ENCODE peak calls at places on chromosomes 6 and 20, in five cellular contexts. G is anterior cingulate cortex, H is activated T-cell treated with anti-CD3 and anti-CD28 coated beads for 1 hour, T is choroid plexus epithelial cell, D is BJ. Q is an unnamed sample.

GRCh38 chr6:111276335-111276734 is 189.0 kb downstream of the SLC16A10 start:
- DNase-seq in G (no peak), H (no peak), T (peak), D (no peak), Q (no peak)

GRCh38 chr20:62775206-62775605 is 21.1 kb upstream of the MRGBP start:
- DNase-seq in G (no peak), H (no peak), T (no peak), D (no peak), Q (no peak)

GRCh38 chr20:18857640-18858039 is 44.1 kb downstream of the SCP2D1 start:
- DNase-seq in G (no peak), H (no peak), T (no peak), D (no peak), Q (peak)

GRCh38 chr6:150652848-150653613 is 53.3 kb downstream of the PLEKHG1 start:
- DNase-seq in G (no peak), H (no peak), T (peak), D (no peak), Q (no peak)

GRCh38 chr6:129140571-129140970 is 257.6 kb downstream of the LAMA2 start:
- DNase-seq in G (no peak), H (no peak), T (peak), D (no peak), Q (no peak)

GRCh38 chr6:148523551-148523950 is 180.9 kb downstream of the SASH1 start:
- DNase-seq in G (no peak), H (no peak), T (no peak), D (no peak), Q (no peak)

GRCh38 chr6:109019911-109020310 is 74.7 kb downstream of the SESN1 start:
- DNase-seq in G (no peak), H (no peak), T (no peak), D (no peak), Q (no peak)

GRCh38 chr20:49674383-49675352 is 39.0 kb downstream of the B4GALT5 start:
- DNase-seq in G (no peak), H (no peak), T (no peak), D (no peak), Q (peak)

GRCh38 chr6:57262491-57262890 is 40.4 kb upstream of the RAB23 start:
- DNase-seq in G (peak), H (no peak), T (peak), D (no peak), Q (no peak)

GRCh38 chr6:105804000-105804399 is 282.1 kb upstream of the PRDM1 start:
- DNase-seq in G (no peak), H (no peak), T (no peak), D (no peak), Q (no peak)

GRCh38 chr6:166553563-166554271 is 32.8 kb downstream of the RAMACL start:
- DNase-seq in G (peak), H (no peak), T (peak), D (peak), Q (peak)

GRCh38 chr20:47296950-47297349 is 59.5 kb downstream of the ZMYND8 start:
- DNase-seq in G (peak), H (no peak), T (no peak), D (no peak), Q (no peak)

GRCh38 chr20:276620-277495 is 13.7 kb downstream of the C20orf96 start:
- DNase-seq in G (no peak), H (no peak), T (no peak), D (no peak), Q (no peak)

GRCh38 chr6:55012454-55012853 is 161.9 kb upstream of the HCRTR2 start:
- DNase-seq in G (no peak), H (no peak), T (no peak), D (no peak), Q (no peak)